ENCODE peak calls at places on chromosome 19, in five cellular contexts. One of them, this sample, is unnamed.

GRCh38 chr19:35395762-35396199 is 24.9 kb downstream of the GPR42 start:
- DNase-seq in HepG2: peak
- DNase-seq in stimulated activated CD4-positive, alpha-beta T cell treated with anti-CD3 and anti-CD28 coated beads, Interleukin-4, amount 100 ng/mL, for 24 hours: no peak
- DNase-seq in posterior vena cava: no peak
- DNase-seq in mucosa of descending colon: no peak
- DNase-seq in this sample: no peak

GRCh38 chr19:40584007-40584406 is 7.3 kb downstream of the SHKBP1 start:
- DNase-seq in mucosa of descending colon: no peak
- DNase-seq in HepG2: no peak
- DNase-seq in posterior vena cava: no peak
- DNase-seq in stimulated activated CD4-positive, alpha-beta T cell treated with anti-CD3 and anti-CD28 coated beads, Interleukin-4, amount 100 ng/mL, for 24 hours: no peak
- DNase-seq in this sample: no peak

GRCh38 chr19:38270587-38271167 is 6.3 kb downstream of the SPINT2 start:
- DNase-seq in mucosa of descending colon: no peak
- DNase-seq in HepG2: no peak
- DNase-seq in stimulated activated CD4-positive, alpha-beta T cell treated with anti-CD3 and anti-CD28 coated beads, Interleukin-4, amount 100 ng/mL, for 24 hours: no peak
- DNase-seq in posterior vena cava: no peak
- DNase-seq in this sample: no peak

GRCh38 chr19:46404039-46404883 is 9.1 kb downstream of the CCDC8 start:
- DNase-seq in HepG2: peak
- DNase-seq in posterior vena cava: no peak
- DNase-seq in mucosa of descending colon: peak
- DNase-seq in stimulated activated CD4-positive, alpha-beta T cell treated with anti-CD3 and anti-CD28 coated beads, Interleukin-4, amount 100 ng/mL, for 24 hours: no peak
- DNase-seq in this sample: no peak

GRCh38 chr19:821228-821975 is at the start of gene PLPPR3:
- DNase-seq in mucosa of descending colon: no peak
- DNase-seq in posterior vena cava: peak
- DNase-seq in stimulated activated CD4-positive, alpha-beta T cell treated with anti-CD3 and anti-CD28 coated beads, Interleukin-4, amount 100 ng/mL, for 24 hours: no peak
- DNase-seq in HepG2: no peak
- DNase-seq in this sample: no peak

GRCh38 chr19:13796301-13797057 is 1.2 kb downstream of the ZSWIM4 start:
- DNase-seq in stimulated activated CD4-positive, alpha-beta T cell treated with anti-CD3 and anti-CD28 coated beads, Interleukin-4, amount 100 ng/mL, for 24 hours: no peak
- DNase-seq in posterior vena cava: peak
- DNase-seq in HepG2: peak
- DNase-seq in mucosa of descending colon: peak
- DNase-seq in this sample: no peak

GRCh38 chr19:53102701-53103140 is 501 bp downstream of the ZNF160 start:
- DNase-seq in HepG2: no peak
- DNase-seq in mucosa of descending colon: peak
- DNase-seq in posterior vena cava: peak
- DNase-seq in stimulated activated CD4-positive, alpha-beta T cell treated with anti-CD3 and anti-CD28 coated beads, Interleukin-4, amount 100 ng/mL, for 24 hours: peak
- DNase-seq in this sample: peak

GRCh38 chr19:45138303-45138751 is 22.5 kb downstream of the NKPD1 start:
- DNase-seq in stimulated activated CD4-positive, alpha-beta T cell treated with anti-CD3 and anti-CD28 coated beads, Interleukin-4, amount 100 ng/mL, for 24 hours: no peak
- DNase-seq in posterior vena cava: no peak
- DNase-seq in mucosa of descending colon: no peak
- DNase-seq in HepG2: no peak
- DNase-seq in this sample: no peak

GRCh38 chr19:750640-751423 is at the start of gene MISP:
- DNase-seq in posterior vena cava: no peak
- DNase-seq in stimulated activated CD4-positive, alpha-beta T cell treated with anti-CD3 and anti-CD28 coated beads, Interleukin-4, amount 100 ng/mL, for 24 hours: no peak
- DNase-seq in HepG2: no peak
- DNase-seq in mucosa of descending colon: peak
- DNase-seq in this sample: no peak

GRCh38 chr19:35935911-35936737 is at the start of gene LRFN3:
- DNase-seq in posterior vena cava: peak
- DNase-seq in mucosa of descending colon: peak
- DNase-seq in HepG2: peak
- DNase-seq in stimulated activated CD4-positive, alpha-beta T cell treated with anti-CD3 and anti-CD28 coated beads, Interleukin-4, amount 100 ng/mL, for 24 hours: peak
- DNase-seq in this sample: peak

This sample was measured in stimulated activated naive CD4-positive, alpha-beta T cell treated with Interleukin-2 at 50 U/mL for 16 hours.